ENCODE peak calls at places on chromosomes 5 and 9, in five cellular contexts. S, I, J, L and B are unnamed samples.

GRCh38 chr9:128251701-128252100 is 24.1 kb downstream of the GOLGA2 start:
- DNase-seq in S (no peak), I (no peak), J (no peak), L (no peak), B (no peak)

GRCh38 chr9:129776938-129777768 is 24.3 kb upstream of the PTGES start:
- DNase-seq in S (peak; percentile 98), I (peak; percentile 47), J (peak; percentile 96), L (peak; percentile 93), B (peak; percentile 95)

GRCh38 chr5:76153271-76153670 is 70.1 kb downstream of the SV2C start:
- DNase-seq in S (no peak), I (no peak), J (no peak), L (no peak), B (no peak)

GRCh38 chr5:133117166-133117929 is 65.5 kb downstream of the HSPA4 start:
- DNase-seq in S (no peak), I (no peak), J (no peak), L (no peak), B (no peak)

GRCh38 chr5:142364251-142365145 is 39.7 kb upstream of the SPRY4 start:
- DNase-seq in S (no peak), I (no peak), J (peak; percentile 38), L (no peak), B (peak; percentile 60)

GRCh38 chr5:21142791-21143190 is 1154.8 kb upstream of the CDH18 start:
- DNase-seq in S (no peak), I (no peak), J (no peak), L (no peak), B (no peak)

GRCh38 chr9:118482311-118482710 is 778.1 kb downstream of the TLR4 start:
- DNase-seq in S (no peak), I (peak; percentile 74), J (no peak), L (no peak), B (no peak)

GRCh38 chr9:14198544-14199510 is 115.1 kb downstream of the NFIB start:
- DNase-seq in S (peak; percentile 64), I (peak; percentile 49), J (peak; percentile 41), L (no peak), B (peak; percentile 44)

GRCh38 chr5:130222638-130223037 is 318.4 kb downstream of the CHSY3 start:
- DNase-seq in S (no peak), I (no peak), J (no peak), L (no peak), B (peak; percentile 58)

GRCh38 chr9:33110686-33111085 is 34.2 kb upstream of the SMU1 start:
- DNase-seq in S (no peak), I (no peak), J (no peak), L (no peak), B (no peak)

GRCh38 chr5:91670565-91670964 is 287.4 kb upstream of the ARRDC3 start:
- DNase-seq in S (no peak), I (peak; percentile 37), J (no peak), L (no peak), B (no peak)

GRCh38 chr5:78467744-78468357 is 107.4 kb downstream of the SCAMP1 start:
- DNase-seq in S (no peak), I (peak; percentile 49), J (no peak), L (peak; percentile 56), B (peak; percentile 51)

GRCh38 chr5:78537821-78538220 is 110.8 kb downstream of the LHFPL2 start:
- DNase-seq in S (no peak), I (peak; percentile 64), J (no peak), L (peak; percentile 65), B (peak; percentile 91)

GRCh38 chr9:110578896-110579752 is at the start of gene SVEP1:
- DNase-seq in S (peak; percentile 83), I (peak; percentile 75), J (peak; percentile 27), L (peak; percentile 58), B (peak; percentile 51)

GRCh38 chr5:93604119-93604963 is 21.3 kb downstream of the NR2F1 start:
- DNase-seq in S (no peak), I (peak; percentile 74), J (no peak), L (no peak), B (no peak)

GRCh38 chr9:13110766-13111400 is 168.6 kb downstream of the MPDZ start:
- DNase-seq in S (peak; percentile 62), I (no peak), J (no peak), L (no peak), B (no peak)

GRCh38 chr9:75053869-75054268 is 25.8 kb upstream of the CARNMT1 start:
- DNase-seq in S (no peak), I (no peak), J (no peak), L (no peak), B (no peak)

GRCh38 chr9:124621371-124622328 is 114.5 kb upstream of the NR5A1 start:
- DNase-seq in S (no peak), I (no peak), J (no peak), L (no peak), B (no peak)

GRCh38 chr9:99044827-99045226 is 60.1 kb upstream of the TGFBR1 start:
- DNase-seq in S (no peak), I (no peak), J (no peak), L (no peak), B (no peak)

GRCh38 chr5:67289763-67290521 is 93.3 kb upstream of the CD180 start:
- DNase-seq in S (no peak), I (no peak), J (no peak), L (no peak), B (no peak)

GRCh38 chr9:122051401-122052346 is 41.4 kb downstream of the TTLL11 start:
- DNase-seq in S (no peak), I (no peak), J (no peak), L (no peak), B (no peak)

GRCh38 chr5:180648658-180649296 is 623 bp downstream of the FLT4 start:
- DNase-seq in S (no peak), I (peak; percentile 85), J (no peak), L (peak; percentile 22), B (no peak)
- H3K27me3 ChIP-seq in S (peaks cover 2% of the 10 kb centered on the region), I (peaks cover 81% of the 10 kb centered on the region), J (no peaks in the 10 kb centered on the region), L (peaks cover 75% of the 10 kb centered on the region), B (peaks cover 7% of the 10 kb centered on the region)

DNA sequence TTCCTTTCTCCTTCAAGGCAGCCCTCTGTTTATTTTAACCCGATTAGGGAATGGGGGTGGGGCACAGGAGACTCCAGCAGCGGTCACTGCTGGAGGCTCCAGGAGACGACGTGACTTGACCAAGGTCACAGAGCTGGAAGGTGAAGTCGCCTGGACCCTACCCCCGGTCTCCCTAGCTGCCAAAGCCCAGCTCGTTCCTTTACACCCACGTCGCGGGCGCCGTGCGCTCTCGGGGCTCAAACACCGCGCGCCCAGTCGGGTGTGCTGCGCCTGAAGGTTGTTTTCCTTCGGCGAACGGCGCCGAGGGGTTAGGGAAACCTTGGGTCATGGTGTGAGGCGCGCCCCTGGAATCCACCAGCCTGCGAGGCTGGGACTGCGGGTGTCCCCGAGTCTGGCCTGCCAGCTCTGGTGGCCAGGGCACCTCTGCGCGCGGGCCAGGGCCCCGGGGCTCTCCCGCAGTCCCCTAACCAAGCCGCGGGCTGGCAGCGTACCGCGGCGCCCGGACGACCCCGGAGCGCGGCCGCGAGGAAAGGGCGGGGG is 745 bp upstream of the UNC5A start:
- DNase-seq in S (no peak), I (peak; percentile 74), J (no peak), L (no peak), B (no peak)
- H3K4me3 ChIP-seq in S (no peak overlapping the region), I (peak overlapping the region; percentile 76), J (peak overlapping the region; percentile 39), L (peak overlapping the region; percentile 16), B (no peak overlapping the region)

GRCh38 chr5:35743644-35744043 is 113.0 kb upstream of the IL7R start:
- DNase-seq in S (no peak), I (no peak), J (no peak), L (no peak), B (no peak)
- H3K27me3 ChIP-seq in S (peaks cover 2% of the 10 kb centered on the region), I (peaks cover 88% of the 10 kb centered on the region), J (no peaks in the 10 kb centered on the region), L (peaks cover 3% of the 10 kb centered on the region), B (no peaks in the 10 kb centered on the region)

DNA sequence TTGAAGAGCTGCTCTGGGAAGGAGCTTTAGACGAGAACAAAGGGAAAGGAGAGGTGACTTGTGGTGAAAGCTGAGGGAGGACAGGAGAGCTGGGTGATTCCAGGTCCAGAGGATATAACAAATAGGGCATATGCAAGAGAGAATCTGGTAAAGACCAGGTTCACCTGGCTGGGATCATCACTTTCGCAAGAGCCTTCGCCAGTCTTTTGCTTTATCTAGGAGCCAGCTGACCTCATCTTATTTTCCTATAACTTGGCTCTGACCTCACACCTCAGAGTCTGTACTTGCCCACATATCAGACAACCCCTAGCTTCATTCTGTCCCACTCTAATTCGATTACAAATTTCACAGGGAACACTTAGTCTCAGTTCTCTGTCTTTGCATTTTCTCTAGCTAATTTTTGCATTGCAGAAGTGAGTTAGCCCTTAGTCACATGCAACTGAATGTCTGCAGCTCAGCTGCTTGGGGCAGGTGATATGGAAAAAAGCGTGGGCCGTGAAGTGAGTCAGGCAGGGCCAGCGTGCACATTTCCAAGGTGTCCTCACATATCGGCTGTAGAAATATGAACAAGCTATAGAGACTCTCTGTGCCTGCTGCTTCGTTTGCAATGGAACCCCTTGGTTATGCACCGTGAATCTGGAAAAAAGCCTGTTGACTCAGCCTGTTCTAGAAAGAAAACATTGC is 7.4 kb upstream of the ZNF474 start:
- DNase-seq in S (no peak), I (no peak), J (no peak), L (no peak), B (peak; percentile 95)
- H3K4me3 ChIP-seq in S (no peak overlapping the region), I (no peak overlapping the region), J (no peak overlapping the region), L (no peak overlapping the region), B (no peak overlapping the region)

GRCh38 chr5:62328772-62329491 is 22.9 kb downstream of the KIF2A start:
- DNase-seq in S (no peak), I (no peak), J (no peak), L (no peak), B (no peak)
- H3K27me3 ChIP-seq in S (no peaks in the 10 kb centered on the region), I (no peaks in the 10 kb centered on the region), J (no peaks in the 10 kb centered on the region), L (no peaks in the 10 kb centered on the region), B (no peaks in the 10 kb centered on the region)

DNA sequence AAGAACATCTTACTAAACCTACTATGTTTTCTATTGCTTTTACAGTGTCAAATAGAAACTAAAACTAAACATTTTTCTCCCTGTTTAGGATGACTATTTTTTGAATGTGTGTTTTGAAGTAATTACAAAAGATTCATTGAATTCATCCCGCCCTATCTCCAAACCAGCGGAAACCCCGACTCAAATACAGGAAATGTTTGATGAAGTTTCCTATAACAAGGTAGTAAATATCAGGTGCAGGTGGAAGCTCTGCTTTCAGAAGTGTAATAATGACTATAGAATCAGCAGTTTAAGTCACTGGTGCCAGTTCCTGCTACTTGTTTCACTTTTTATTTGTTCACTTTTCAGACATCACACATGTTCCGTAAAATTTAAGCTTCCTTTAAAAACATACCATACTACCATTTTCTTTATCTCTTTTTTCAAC is 20.0 kb downstream of the ERAP2 start:
- DNase-seq in S (no peak), I (no peak), J (no peak), L (no peak), B (no peak)
- H3K4me3 ChIP-seq in S (no peak overlapping the region), I (no peak overlapping the region), J (no peak overlapping the region), L (no peak overlapping the region), B (no peak overlapping the region)

GRCh38 chr5:120159155-120159554 is 304.9 kb upstream of the PRR16 start:
- DNase-seq in S (no peak), I (no peak), J (no peak), L (no peak), B (no peak)
- H3K27me3 ChIP-seq in S (no peaks in the 10 kb centered on the region), I (no peaks in the 10 kb centered on the region), J (no peaks in the 10 kb centered on the region), L (no peaks in the 10 kb centered on the region), B (no peaks in the 10 kb centered on the region)